ENCODE peak calls at places on chromosomes 2 and 18, in four cellular contexts. One of them, this sample, is unnamed.

GRCh38 chr2:231701456-231702373 is 6.6 kb upstream of the PTMA start:
- DNase-seq in GM12878: no peak
- DNase-seq in HepG2: peak; percentile 45
- DNase-seq in K562: no peak
- DNase-seq in this sample: no peak

GRCh38 chr18:63272638-63273037 is 46.9 kb downstream of the BCL2 start:
- DNase-seq in HepG2: no peak
- DNase-seq in K562: no peak
- DNase-seq in GM12878: no peak
- DNase-seq in this sample: no peak

GRCh38 chr2:111715987-111716900 is 167.7 kb downstream of the ANAPC1 start:
- DNase-seq in K562: no peak
- DNase-seq in GM12878: no peak
- DNase-seq in HepG2: peak; percentile 0
- DNase-seq in this sample: no peak

GRCh38 chr2:240462073-240462703 is 26.7 kb downstream of the GPC1 start:
- DNase-seq in HepG2: no peak
- DNase-seq in GM12878: no peak
- DNase-seq in K562: no peak
- DNase-seq in this sample: no peak

GRCh38 chr2:28355521-28356094 is 37.0 kb upstream of the FOSL2 start:
- DNase-seq in K562: peak; percentile 98
- DNase-seq in HepG2: peak; percentile 41
- DNase-seq in GM12878: no peak
- DNase-seq in this sample: no peak

GRCh38 chr2:101119431-101119830 is 31.8 kb downstream of the TBC1D8 start:
- DNase-seq in K562: no peak
- DNase-seq in GM12878: no peak
- DNase-seq in HepG2: no peak
- DNase-seq in this sample: no peak

GRCh38 chr2:112625474-112626114 is 20.1 kb upstream of the SLC20A1 start:
- DNase-seq in GM12878: no peak
- DNase-seq in K562: no peak
- DNase-seq in HepG2: no peak
- DNase-seq in this sample: no peak

GRCh38 chr2:16014041-16014787 is 73.9 kb downstream of the MYCN start:
- DNase-seq in K562: no peak
- DNase-seq in GM12878: no peak
- DNase-seq in HepG2: no peak
- DNase-seq in this sample: no peak

GRCh38 chr18:67242001-67242400 is 274.5 kb downstream of the DSEL start:
- DNase-seq in K562: no peak
- DNase-seq in HepG2: no peak
- DNase-seq in GM12878: no peak
- DNase-seq in this sample: no peak

GRCh38 chr2:63500398-63500797 is 87.9 kb downstream of the WDPCP start:
- DNase-seq in K562: no peak
- DNase-seq in GM12878: no peak
- DNase-seq in HepG2: no peak
- DNase-seq in this sample: no peak

GRCh38 chr18:75489493-75490190 is 62.1 kb upstream of the SMIM21 start:
- DNase-seq in GM12878: no peak
- DNase-seq in HepG2: peak; percentile 7
- DNase-seq in K562: no peak
- DNase-seq in this sample: no peak

GRCh38 chr2:205321240-205321639 is 361.1 kb upstream of the NRP2 start:
- DNase-seq in GM12878: no peak
- DNase-seq in HepG2: no peak
- DNase-seq in K562: no peak
- DNase-seq in this sample: no peak

GRCh38 chr2:127740665-127741287 is 39.5 kb downstream of the SFT2D3 start:
- DNase-seq in GM12878: no peak
- DNase-seq in HepG2: no peak
- DNase-seq in K562: no peak
- DNase-seq in this sample: no peak

GRCh38 chr2:9168851-9169250 is 37.8 kb upstream of the ASAP2 start:
- DNase-seq in GM12878: no peak
- DNase-seq in K562: peak; percentile 49
- DNase-seq in HepG2: no peak
- DNase-seq in this sample: no peak

GRCh38 chr2:113224647-113225046 is 50.9 kb downstream of the PSD4 start:
- DNase-seq in GM12878: no peak
- DNase-seq in K562: no peak
- DNase-seq in HepG2: no peak
- DNase-seq in this sample: no peak

GRCh38 chr2:131040661-131041401 is 52.4 kb downstream of the FAM168B start:
- DNase-seq in HepG2: no peak
- DNase-seq in GM12878: no peak
- DNase-seq in K562: no peak
- DNase-seq in this sample: no peak

GRCh38 chr2:70340921-70341765 is 39.3 kb upstream of the FAM136A start:
- DNase-seq in HepG2: peak; percentile 62
- DNase-seq in K562: peak; percentile 58
- DNase-seq in GM12878: no peak
- DNase-seq in this sample: peak; percentile 78

GRCh38 chr2:240422683-240423329 is 12.7 kb upstream of the GPC1 start:
- DNase-seq in K562: no peak
- DNase-seq in GM12878: no peak
- DNase-seq in HepG2: no peak
- DNase-seq in this sample: no peak

GRCh38 chr2:20153131-20153851 is 71.6 kb downstream of the SDC1 start:
- DNase-seq in K562: no peak
- DNase-seq in GM12878: no peak
- DNase-seq in HepG2: no peak
- DNase-seq in this sample: no peak

GRCh38 chr2:226798422-226799210 is 1.0 kb downstream of the IRS1 start:
- DNase-seq in K562: no peak
- DNase-seq in GM12878: no peak
- DNase-seq in HepG2: no peak
- DNase-seq in this sample: no peak

GRCh38 chr18:9708057-9708881 is at the start of gene RAB31:
- DNase-seq in GM12878: no peak
- DNase-seq in K562: peak; percentile 87
- DNase-seq in HepG2: no peak
- DNase-seq in this sample: peak; percentile 59

GRCh38 chr2:25280066-25280687 is 61.5 kb downstream of the DNMT3A start:
- DNase-seq in GM12878: no peak
- DNase-seq in HepG2: peak; percentile 65
- DNase-seq in K562: no peak
- DNase-seq in this sample: no peak

GRCh38 chr2:173644146-173644545 is 289.5 kb downstream of the CDCA7 start:
- DNase-seq in GM12878: no peak
- DNase-seq in HepG2: no peak
- DNase-seq in K562: no peak
- DNase-seq in this sample: no peak

GRCh38 chr18:9417081-9417841 is 58.1 kb upstream of the RALBP1 start:
- DNase-seq in HepG2: no peak
- DNase-seq in K562: no peak
- DNase-seq in GM12878: no peak
- DNase-seq in this sample: peak; percentile 12

GRCh38 chr2:47274054-47274779 is 119.1 kb upstream of the STPG4 start:
- DNase-seq in HepG2: no peak
- DNase-seq in GM12878: no peak
- DNase-seq in K562: no peak
- DNase-seq in this sample: no peak

GRCh38 chr2:8608411-8608954 is 73.4 kb upstream of the ID2 start:
- DNase-seq in K562: no peak
- DNase-seq in GM12878: peak; percentile 39
- DNase-seq in HepG2: no peak
- DNase-seq in this sample: no peak

GRCh38 chr18:23876921-23877320 is 137.6 kb upstream of the TTC39C start:
- DNase-seq in GM12878: no peak
- DNase-seq in HepG2: no peak
- DNase-seq in K562: no peak
- DNase-seq in this sample: no peak

GRCh38 chr2:101658387-101658786 is 39.1 kb upstream of the MAP4K4 start:
- DNase-seq in GM12878: no peak
- DNase-seq in HepG2: no peak
- DNase-seq in K562: no peak
- DNase-seq in this sample: no peak

GRCh38 chr2:241108271-241109209 is 6.5 kb upstream of the MTERF4 start:
- DNase-seq in GM12878: no peak
- DNase-seq in K562: no peak
- DNase-seq in HepG2: no peak
- DNase-seq in this sample: no peak

GRCh38 chr18:26046419-26047077 is 43.9 kb downstream of the SS18 start:
- DNase-seq in HepG2: no peak
- DNase-seq in GM12878: no peak
- DNase-seq in K562: no peak
- DNase-seq in this sample: no peak

GRCh38 chr2:203122317-203122998 is 107.8 kb downstream of the NBEAL1 start:
- DNase-seq in K562: no peak
- DNase-seq in GM12878: no peak
- DNase-seq in HepG2: peak; percentile 34
- DNase-seq in this sample: no peak
- TF ChIP-seq TARDBP in K562: no peak
- TF ChIP-seq TARDBP in GM12878: no peak
- TF ChIP-seq TARDBP in HepG2: no peak
- TF ChIP-seq TARDBP in this sample: no peak

GRCh38 chr2:177551989-177552413 is 159.4 kb downstream of the AGPS start:
- DNase-seq in K562: peak; percentile 54
- DNase-seq in GM12878: no peak
- DNase-seq in HepG2: no peak
- DNase-seq in this sample: no peak
- TF ChIP-seq TARDBP in K562: no peak
- TF ChIP-seq TARDBP in GM12878: no peak
- TF ChIP-seq TARDBP in HepG2: no peak
- TF ChIP-seq TARDBP in this sample: no peak

GRCh38 chr18:42950732-42951131 is 164.8 kb downstream of the RIT2 start:
- DNase-seq in GM12878: no peak
- DNase-seq in K562: no peak
- DNase-seq in HepG2: no peak
- DNase-seq in this sample: no peak
- TF ChIP-seq TARDBP in GM12878: no peak
- TF ChIP-seq TARDBP in K562: no peak
- TF ChIP-seq TARDBP in HepG2: no peak
- TF ChIP-seq TARDBP in this sample: no peak

GRCh38 chr2:201258666-201258999 is 1.7 kb upstream of the CASP8 start:
- DNase-seq in HepG2: no peak
- DNase-seq in K562: no peak
- DNase-seq in GM12878: no peak
- DNase-seq in this sample: no peak

GRCh38 chr2:201256001-201256544 is 4.3 kb upstream of the CASP8 start:
- DNase-seq in K562: no peak
- DNase-seq in HepG2: no peak
- DNase-seq in GM12878: no peak
- DNase-seq in this sample: no peak

GRCh38 chr2:201259216-201259615 is 1.1 kb upstream of the CASP8 start:
- DNase-seq in HepG2: no peak
- DNase-seq in K562: peak; percentile 34
- DNase-seq in GM12878: no peak
- DNase-seq in this sample: no peak

GRCh38 chr2:201257941-201258665 is 2.2 kb upstream of the CASP8 start:
- DNase-seq in GM12878: peak; percentile 79
- DNase-seq in K562: peak; percentile 72
- DNase-seq in HepG2: peak; percentile 55
- DNase-seq in this sample: no peak

GRCh38 chr2:201257381-201257940 is 2.9 kb upstream of the CASP8 start:
- DNase-seq in K562: peak; percentile 60
- DNase-seq in HepG2: no peak
- DNase-seq in GM12878: no peak
- DNase-seq in this sample: no peak
- TF ChIP-seq TARDBP in K562: no peak
- TF ChIP-seq TARDBP in HepG2: no peak
- TF ChIP-seq TARDBP in GM12878: no peak
- TF ChIP-seq TARDBP in this sample: no peak

DNA sequence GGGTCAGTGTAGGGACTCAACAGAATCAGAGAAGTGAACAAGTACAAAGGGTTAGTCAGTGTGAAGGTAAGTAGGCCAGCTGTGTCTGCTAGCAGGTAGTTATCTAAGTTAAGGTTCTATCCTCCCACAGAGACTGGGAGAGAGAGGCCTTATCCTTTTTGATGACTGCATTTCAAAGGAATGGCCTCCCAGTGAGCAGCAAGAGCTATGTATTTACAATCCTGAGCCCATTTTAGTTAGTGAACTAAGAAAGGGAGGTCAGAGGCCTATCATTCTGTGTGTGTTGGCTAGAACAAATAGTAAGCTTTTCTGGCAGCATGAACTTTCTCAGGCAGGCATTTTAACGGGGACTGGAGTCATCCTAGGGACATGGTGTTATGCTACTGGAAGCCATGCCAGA is 182.9 kb downstream of the VWC2L start:
- DNase-seq in HepG2: peak; percentile 53
- DNase-seq in K562: no peak
- DNase-seq in GM12878: no peak
- DNase-seq in this sample: peak; percentile 9
- TF ChIP-seq TARDBP in HepG2: no peak
- TF ChIP-seq TARDBP in K562: no peak
- TF ChIP-seq TARDBP in GM12878: no peak
- TF ChIP-seq TARDBP in this sample: no peak